ENCODE peak calls at places on chromosomes 12 and 14, in nine cellular contexts. S is epithelial cell of esophagus; L is nucleus accumbens; Z is left ventricle myocardium inferior; R is CD8-positive, alpha-beta T cell; T is WTC11; V is HT-29; G is BE2C; B is stimulated activated CD8-positive, alpha-beta memory T cell treated with anti-CD3 and anti-CD28 coated beads, Interleukin-15, amount 100 ng/mL, for 1 hour. O is an unnamed sample.

GRCh38 chr14:68638817-68639517 is 153.9 kb downstream of the ZFP36L1 start:
- DNase-seq in S (no peak), L (no peak), Z (no peak), R (no peak), T (no peak), V (no peak), G (no peak), B (no peak), O (no peak)

GRCh38 chr14:100660498-100661339 is 66.0 kb upstream of the DLK1 start:
- DNase-seq in S (peak), L (no peak), Z (no peak), R (no peak), T (no peak), V (no peak), G (no peak), B (no peak), O (peak)

GRCh38 chr12:98725481-98726247 is 80.6 kb downstream of the APAF1 start:
- DNase-seq in S (peak), L (peak), Z (no peak), R (no peak), T (peak), V (peak), G (peak), B (no peak), O (peak)

GRCh38 chr14:105294142-105294597 is 6.6 kb downstream of the BRF1 start:
- DNase-seq in S (no peak), L (peak), Z (peak), R (peak), T (no peak), V (no peak), G (peak), B (no peak), O (peak)

GRCh38 chr12:42326466-42327226 is 679 bp downstream of the PPHLN1 start:
- DNase-seq in S (peak), L (no peak), Z (no peak), R (no peak), T (no peak), V (peak), G (no peak), B (no peak), O (peak)

GRCh38 chr12:15522574-15523187 is 200.4 kb downstream of the PTPRO start:
- DNase-seq in S (peak), L (no peak), Z (no peak), R (no peak), T (no peak), V (peak), G (no peak), B (no peak), O (no peak)

GRCh38 chr12:4779749-4780148 is 59.5 kb downstream of the GALNT8 start:
- DNase-seq in S (no peak), L (no peak), Z (no peak), R (no peak), T (no peak), V (no peak), G (no peak), B (no peak), O (no peak)

GRCh38 chr14:68779761-68780323 is 13.0 kb downstream of the ZFP36L1 start:
- DNase-seq in S (peak), L (no peak), Z (no peak), R (no peak), T (no peak), V (peak), G (no peak), B (peak), O (peak)

GRCh38 chr14:99185436-99186068 is 86.4 kb downstream of the BCL11B start:
- DNase-seq in S (no peak), L (no peak), Z (no peak), R (no peak), T (no peak), V (no peak), G (no peak), B (no peak), O (peak)

GRCh38 chr14:68785817-68786490 is 6.9 kb downstream of the ZFP36L1 start:
- DNase-seq in S (peak), L (no peak), Z (no peak), R (no peak), T (no peak), V (peak), G (no peak), B (no peak), O (peak)

GRCh38 chr14:80638620-80639215 is 302.8 kb downstream of the CEP128 start:
- DNase-seq in S (peak), L (no peak), Z (no peak), R (no peak), T (no peak), V (no peak), G (no peak), B (no peak), O (no peak)

GRCh38 chr12:104975621-104976343 is 10.3 kb upstream of the NOPCHAP1 start:
- DNase-seq in S (peak), L (no peak), Z (no peak), R (no peak), T (no peak), V (no peak), G (no peak), B (no peak), O (no peak)

GRCh38 chr12:110649341-110649847 is 35.5 kb downstream of the TCTN1 start:
- DNase-seq in S (no peak), L (peak), Z (no peak), R (no peak), T (no peak), V (no peak), G (peak), B (no peak), O (no peak)

GRCh38 chr12:48968004-48968403 is 3.5 kb downstream of the WNT10B start:
- DNase-seq in S (no peak), L (no peak), Z (no peak), R (no peak), T (no peak), V (no peak), G (no peak), B (no peak), O (peak)

GRCh38 chr12:132078190-132078589 is 65.9 kb downstream of the DDX51 start:
- DNase-seq in S (no peak), L (no peak), Z (no peak), R (no peak), T (no peak), V (no peak), G (no peak), B (no peak), O (peak)

GRCh38 chr12:115752913-115753726 is 524.4 kb downstream of the MED13L start:
- DNase-seq in S (peak), L (peak), Z (no peak), R (no peak), T (peak), V (peak), G (peak), B (no peak), O (no peak)

GRCh38 chr14:68464716-68465115 is 328.2 kb downstream of the ZFP36L1 start:
- DNase-seq in S (peak), L (no peak), Z (no peak), R (no peak), T (no peak), V (peak), G (no peak), B (no peak), O (no peak)

GRCh38 chr14:59707778-59708635 is 131.4 kb upstream of the CCDC175 start:
- DNase-seq in S (peak), L (no peak), Z (no peak), R (no peak), T (no peak), V (no peak), G (no peak), B (no peak), O (no peak)

O was measured in osteoblast.